ENCODE peak calls at places on chromosomes 3 and 15, in eight cellular contexts. Q, J, M, T, G, L, N and W are unnamed samples.

GRCh38 chr15:47503884-47504283 is 213.4 kb upstream of the SEMA6D start:
- DNase-seq in Q (no peak), J (no peak), M (no peak), T (no peak), G (no peak), L (no peak), N (no peak), W (no peak)

GRCh38 chr3:193987186-193987585 is 148.8 kb upstream of the HES1 start:
- DNase-seq in Q (no peak), J (no peak), M (no peak), T (no peak), G (no peak), L (no peak), N (no peak), W (no peak)

GRCh38 chr3:22016197-22016596 is 265.2 kb upstream of the ZNF385D start:
- DNase-seq in Q (no peak), J (no peak), M (no peak), T (no peak), G (no peak), L (no peak), N (no peak), W (no peak)

GRCh38 chr3:33490641-33491241 is 50.5 kb upstream of the UBP1 start:
- DNase-seq in Q (no peak), J (no peak), M (no peak), T (no peak), G (no peak), L (no peak), N (no peak), W (no peak)

GRCh38 chr3:100310355-100310965 is 24.1 kb upstream of the NIT2 start:
- DNase-seq in Q (no peak), J (no peak), M (no peak), T (no peak), G (no peak), L (no peak), N (no peak), W (no peak)

GRCh38 chr15:41656188-41656587 is 4.0 kb upstream of the MGA start:
- DNase-seq in Q (peak), J (no peak), M (no peak), T (no peak), G (no peak), L (no peak), N (no peak), W (no peak)

GRCh38 chr3:3102751-3103150 is 7.4 kb downstream of the IL5RA start:
- DNase-seq in Q (no peak), J (no peak), M (no peak), T (no peak), G (no peak), L (no peak), N (no peak), W (no peak)

GRCh38 chr3:157786216-157786615 is 283.0 kb upstream of the VEPH1 start:
- DNase-seq in Q (peak), J (no peak), M (no peak), T (no peak), G (peak), L (no peak), N (no peak), W (peak)

GRCh38 chr3:8324727-8325126 is 176.9 kb upstream of the LMCD1 start:
- DNase-seq in Q (peak), J (no peak), M (peak), T (peak), G (peak), L (peak), N (peak), W (no peak)

GRCh38 chr15:49270541-49271421 is 100.7 kb downstream of the GALK2 start:
- DNase-seq in Q (no peak), J (no peak), M (no peak), T (no peak), G (peak), L (no peak), N (no peak), W (no peak)

GRCh38 chr3:112984485-112984884 is 6.3 kb upstream of the GTPBP8 start:
- DNase-seq in Q (no peak), J (no peak), M (no peak), T (no peak), G (no peak), L (no peak), N (no peak), W (no peak)

GRCh38 chr15:82597815-82598214 is 49.3 kb downstream of the CPEB1 start:
- DNase-seq in Q (no peak), J (no peak), M (no peak), T (no peak), G (no peak), L (no peak), N (no peak), W (no peak)

GRCh38 chr15:65655457-65655856 is 33.7 kb downstream of the SLC24A1 start:
- DNase-seq in Q (no peak), J (no peak), M (no peak), T (no peak), G (no peak), L (no peak), N (no peak), W (no peak)

GRCh38 chr3:42680806-42681205 is 4.5 kb upstream of the KLHL40 start:
- DNase-seq in Q (no peak), J (no peak), M (no peak), T (no peak), G (peak), L (no peak), N (no peak), W (no peak)

GRCh38 chr15:33662014-33662413 is 306.3 kb upstream of the CHRM5 start:
- DNase-seq in Q (no peak), J (no peak), M (no peak), T (no peak), G (no peak), L (no peak), N (no peak), W (no peak)

GRCh38 chr3:72661115-72661457 is 187.2 kb downstream of the SHQ1 start:
- DNase-seq in Q (peak), J (no peak), M (no peak), T (no peak), G (peak), L (no peak), N (no peak), W (peak)

GRCh38 chr15:57503051-57503702 is 88.5 kb upstream of the MYZAP start:
- DNase-seq in Q (no peak), J (no peak), M (peak), T (no peak), G (no peak), L (no peak), N (no peak), W (no peak)

GRCh38 chr15:68499620-68500312 is 67.8 kb upstream of the ITGA11 start:
- DNase-seq in Q (peak), J (no peak), M (no peak), T (no peak), G (no peak), L (no peak), N (no peak), W (no peak)

GRCh38 chr15:63978511-63979226 is 67.6 kb downstream of the DAPK2 start:
- DNase-seq in Q (no peak), J (no peak), M (no peak), T (no peak), G (no peak), L (no peak), N (no peak), W (no peak)

GRCh38 chr3:172776049-172776717 is 25.7 kb downstream of the ECT2 start:
- DNase-seq in Q (no peak), J (no peak), M (no peak), T (no peak), G (no peak), L (no peak), N (no peak), W (no peak)

GRCh38 chr3:58874248-58874741 is 175.5 kb downstream of the CFAP20DC start:
- DNase-seq in Q (peak), J (no peak), M (no peak), T (no peak), G (no peak), L (no peak), N (no peak), W (peak)

GRCh38 chr3:114103181-114103580 is 46.6 kb downstream of the QTRT2 start:
- DNase-seq in Q (no peak), J (no peak), M (no peak), T (no peak), G (no peak), L (no peak), N (no peak), W (no peak)

GRCh38 chr15:69074011-69074842 is 59.7 kb downstream of the NOX5 start:
- DNase-seq in Q (peak), J (no peak), M (no peak), T (no peak), G (peak), L (no peak), N (no peak), W (peak)

GRCh38 chr3:177538064-177538742 is 340.9 kb upstream of the TBL1XR1 start:
- DNase-seq in Q (no peak), J (no peak), M (no peak), T (no peak), G (peak), L (no peak), N (no peak), W (no peak)

GRCh38 chr3:40192628-40193027 is 116.9 kb upstream of the EIF1B start:
- DNase-seq in Q (no peak), J (no peak), M (no peak), T (no peak), G (no peak), L (no peak), N (no peak), W (no peak)

GRCh38 chr15:60918234-60918964 is 310.7 kb downstream of the RORA start:
- DNase-seq in Q (no peak), J (no peak), M (no peak), T (no peak), G (no peak), L (no peak), N (no peak), W (no peak)

GRCh38 chr3:57646723-57647122 is 46.2 kb downstream of the DENND6A start:
- DNase-seq in Q (peak), J (no peak), M (peak), T (no peak), G (peak), L (no peak), N (no peak), W (no peak)

GRCh38 chr3:153734777-153735551 is 386.2 kb upstream of the ARHGEF26 start:
- DNase-seq in Q (no peak), J (no peak), M (no peak), T (no peak), G (peak), L (no peak), N (no peak), W (peak)

GRCh38 chr3:73365756-73366397 is 258.9 kb downstream of the PDZRN3 start:
- DNase-seq in Q (no peak), J (no peak), M (no peak), T (no peak), G (peak), L (no peak), N (no peak), W (no peak)

GRCh38 chr3:171390531-171390930 is 69.7 kb downstream of the TNIK start:
- DNase-seq in Q (no peak), J (no peak), M (no peak), T (no peak), G (no peak), L (no peak), N (no peak), W (no peak)

GRCh38 chr15:33160054-33160453 is 34.5 kb downstream of the FMN1 start:
- DNase-seq in Q (no peak), J (no peak), M (no peak), T (no peak), G (no peak), L (no peak), N (no peak), W (no peak)

GRCh38 chr15:57528940-57529565 is 62.7 kb upstream of the MYZAP start:
- DNase-seq in Q (no peak), J (no peak), M (no peak), T (no peak), G (no peak), L (no peak), N (no peak), W (no peak)

GRCh38 chr15:70504305-70504951 is 258.9 kb downstream of the UACA start:
- DNase-seq in Q (peak), J (no peak), M (peak), T (peak), G (peak), L (no peak), N (no peak), W (peak)

GRCh38 chr3:64143399-64144130 is 81.7 kb downstream of the PRICKLE2 start:
- DNase-seq in Q (peak), J (no peak), M (no peak), T (no peak), G (peak), L (no peak), N (no peak), W (peak)

GRCh38 chr3:22318325-22318724 is 567.3 kb upstream of the ZNF385D start:
- DNase-seq in Q (no peak), J (no peak), M (no peak), T (no peak), G (no peak), L (no peak), N (no peak), W (no peak)

GRCh38 chr3:32376098-32376497 is 15.6 kb upstream of the CMTM7 start:
- DNase-seq in Q (no peak), J (no peak), M (no peak), T (no peak), G (no peak), L (no peak), N (no peak), W (no peak)